ENCODE peak calls at places on chromosomes 1 and 21, in four cellular contexts. N, I, R and M are unnamed samples.

GRCh38 chr1:224427346-224427745 is 7.3 kb downstream of the WDR26 start:
- DNase-seq in I (no peak), N (no peak), R (peak), M (no peak)

GRCh38 chr1:203036135-203036534 is 9.8 kb downstream of the PPFIA4 start:
- DNase-seq in N (no peak), R (no peak), I (no peak), M (no peak)

GRCh38 chr1:81803423-81804103 is 2.8 kb downstream of the ADGRL2 start:
- DNase-seq in I (no peak), N (no peak), R (no peak), M (no peak)

GRCh38 chr1:235588156-235588555 is 61.4 kb downstream of the GNG4 start:
- DNase-seq in I (no peak), N (no peak), R (no peak), M (no peak)

GRCh38 chr1:198918920-198919319 is 280.1 kb downstream of the PTPRC start:
- DNase-seq in R (no peak), I (no peak), N (no peak), M (no peak)

GRCh38 chr1:46616277-46617107 is at the start of gene MOB3C:
- DNase-seq in R (peak), I (peak), N (peak), M (no peak)

GRCh38 chr1:234186037-234186688 is 187.1 kb upstream of the COA6 start:
- DNase-seq in N (peak), R (no peak), I (no peak), M (no peak)

GRCh38 chr21:34800797-34801518 is 132.2 kb downstream of the CLIC6 start:
- DNase-seq in I (no peak), R (peak), N (no peak), M (no peak)

GRCh38 chr1:67135354-67135753 is 584 bp upstream of the C1orf141 start:
- DNase-seq in R (peak), I (peak), N (no peak), M (no peak)

GRCh38 chr1:64514197-64514765 is 44.4 kb downstream of the CACHD1 start:
- DNase-seq in I (peak), R (peak), N (peak), M (no peak)

GRCh38 chr1:208510192-208510952 is 266.2 kb upstream of the PLXNA2 start:
- DNase-seq in R (peak), N (no peak), I (no peak), M (no peak)

GRCh38 chr1:148162363-148162762 is 10.3 kb upstream of the NBPF11 start:
- DNase-seq in R (no peak), N (no peak), I (no peak), M (no peak)

GRCh38 chr1:215002471-215002870 is 80.1 kb upstream of the KCNK2 start:
- DNase-seq in N (no peak), I (no peak), R (peak), M (no peak)

GRCh38 chr1:155649689-155650088 is 38.9 kb downstream of the YY1AP1 start:
- DNase-seq in I (no peak), N (no peak), R (no peak), M (no peak)